ENCODE peak calls at places on chromosomes 2 and 18, in ten cellular contexts. A is substantia nigra, F is T-helper 2 cell, W is left lung, H is EL, B is H54, G is NCI-H524, E is A172, Z is M059J, X is T-helper 17 cell. M is an unnamed sample.

GRCh38 chr18:44895176-44895798 is 214.6 kb downstream of the SETBP1 start:
- DNase-seq in H (peak), A (no peak), X (no peak), Z (peak), B (no peak), G (peak), F (no peak), W (no peak), E (peak), M (peak)

GRCh38 chr2:105544591-105545377 is 145.9 kb upstream of the FHL2 start:
- DNase-seq in G (no peak), A (no peak), F (no peak), W (no peak), E (no peak), H (no peak), B (no peak), X (no peak), Z (no peak), M (no peak)

GRCh38 chr2:151085101-151085640 is 176.5 kb downstream of the RBM43 start:
- DNase-seq in W (no peak), B (no peak), E (no peak), F (no peak), H (no peak), X (no peak), G (no peak), Z (no peak), A (no peak), M (no peak)

GRCh38 chr18:60145776-60146175 is 226.8 kb downstream of the MC4R start:
- DNase-seq in X (no peak), W (no peak), B (no peak), F (no peak), E (no peak), A (no peak), H (no peak), G (no peak), Z (no peak), M (no peak)

GRCh38 chr2:156562136-156562535 is 126.0 kb downstream of the GPD2 start:
- DNase-seq in G (no peak), H (no peak), B (no peak), W (no peak), Z (no peak), E (no peak), X (no peak), A (no peak), F (no peak), M (no peak)

GRCh38 chr2:64838817-64839216 is 150.4 kb upstream of the SLC1A4 start:
- DNase-seq in X (no peak), A (no peak), H (peak), Z (peak), E (peak), W (peak), B (peak), G (no peak), F (no peak), M (peak)

GRCh38 chr2:27211943-27212625 is at the start of the genes ATRAID and SLC5A6:
- DNase-seq in X (peak), G (peak), A (peak), H (peak), B (peak), Z (peak), W (peak), F (peak), E (peak), M (peak)

GRCh38 chr2:200585730-200586643 is at the start of gene AOX1:
- DNase-seq in F (no peak), X (peak), E (no peak), G (no peak), W (peak), B (no peak), Z (peak), H (peak), A (no peak), M (no peak)

GRCh38 chr2:241636182-241636982 is 576 bp downstream of the THAP4 start:
- DNase-seq in W (peak), X (no peak), G (no peak), H (peak), F (peak), A (peak), Z (peak), E (no peak), B (peak), M (no peak)

GRCh38 chr18:35345460-35345921 is 1.3 kb upstream of the ZNF24 start:
- DNase-seq in W (no peak), F (no peak), E (no peak), X (no peak), A (peak), H (no peak), B (no peak), G (no peak), Z (no peak), M (no peak)

GRCh38 chr2:96260404-96261260 is 5.2 kb downstream of the TMEM127 start:
- DNase-seq in A (no peak), W (peak), H (peak), X (no peak), E (peak), G (peak), B (peak), Z (peak), F (no peak), M (peak)

GRCh38 chr2:74321737-74322136 is 21.5 kb downstream of the SLC4A5 start:
- DNase-seq in B (no peak), X (no peak), A (no peak), E (no peak), Z (no peak), W (no peak), F (no peak), H (no peak), G (no peak), M (no peak)

GRCh38 chr2:95023222-95023597 is 2.3 kb upstream of the MAL start:
- DNase-seq in F (peak), H (no peak), Z (peak), E (no peak), W (no peak), A (no peak), B (no peak), G (no peak), X (peak), M (no peak)

GRCh38 chr2:20522311-20522710 is 75.4 kb downstream of the RHOB start:
- DNase-seq in E (no peak), G (no peak), A (no peak), B (no peak), X (no peak), W (no peak), H (no peak), Z (no peak), F (no peak), M (no peak)

GRCh38 chr2:212908682-212909435 is 242.6 kb downstream of the IKZF2 start:
- DNase-seq in E (no peak), F (no peak), Z (peak), G (no peak), B (no peak), A (no peak), H (no peak), W (no peak), X (no peak), M (no peak)

GRCh38 chr2:85924522-85924921 is 35.7 kb upstream of the ST3GAL5 start:
- DNase-seq in W (no peak), B (no peak), F (no peak), X (no peak), Z (peak), G (no peak), A (peak), E (peak), H (peak), M (no peak)

GRCh38 chr2:166418853-166419615 is 43.3 kb upstream of the SCN9A start:
- DNase-seq in G (no peak), E (no peak), X (no peak), B (no peak), H (no peak), A (no peak), W (no peak), F (no peak), Z (no peak), M (no peak)

GRCh38 chr2:37585295-37585908 is 86.0 kb downstream of the CDC42EP3 start:
- DNase-seq in B (no peak), F (no peak), H (no peak), Z (no peak), W (no peak), A (no peak), G (no peak), X (no peak), E (no peak), M (no peak)

GRCh38 chr2:240613781-240614180 is 11.5 kb upstream of the GPR35 start:
- DNase-seq in E (no peak), B (no peak), X (no peak), W (no peak), Z (no peak), G (no peak), F (no peak), H (no peak), A (no peak), M (no peak)

GRCh38 chr2:113236367-113237159 is 42.2 kb downstream of the PAX8 start:
- DNase-seq in Z (no peak), H (no peak), A (no peak), W (no peak), G (no peak), F (no peak), B (no peak), E (no peak), X (no peak), M (no peak)

GRCh38 chr2:226772389-226773179 is 27.0 kb downstream of the IRS1 start:
- DNase-seq in A (no peak), H (no peak), Z (peak), W (no peak), F (no peak), B (no peak), X (no peak), E (peak), G (no peak), M (no peak)

GRCh38 chr2:164911832-164912231 is 43.5 kb downstream of the SLC38A11 start:
- DNase-seq in B (no peak), X (no peak), F (no peak), G (no peak), E (no peak), W (no peak), A (no peak), H (no peak), Z (no peak), M (no peak)

GRCh38 chr2:203646266-203646864 is 60.1 kb upstream of the CD28 start:
- DNase-seq in Z (no peak), G (no peak), A (no peak), B (no peak), W (no peak), X (no peak), H (no peak), F (no peak), E (no peak), M (no peak)

GRCh38 chr2:33617401-33617800 is 18.3 kb upstream of the FAM98A start:
- DNase-seq in G (no peak), W (no peak), B (no peak), Z (peak), H (no peak), F (no peak), A (no peak), X (no peak), E (no peak), M (no peak)

GRCh38 chr2:128413014-128413717 is 94.5 kb upstream of the HS6ST1 start:
- DNase-seq in F (no peak), G (no peak), W (no peak), A (no peak), X (no peak), Z (no peak), B (no peak), H (no peak), E (no peak), M (no peak)

GRCh38 chr2:68279691-68280090 is 27.4 kb upstream of the PPP3R1 start:
- DNase-seq in F (no peak), G (no peak), W (no peak), E (no peak), B (no peak), X (no peak), H (no peak), A (no peak), Z (no peak), M (no peak)

GRCh38 chr2:54558188-54558975 is 102.3 kb downstream of the SPTBN1 start:
- DNase-seq in B (no peak), E (no peak), G (peak), F (peak), H (peak), X (peak), W (peak), A (no peak), Z (no peak), M (peak)

GRCh38 chr2:54482725-54483124 is 26.6 kb downstream of the SPTBN1 start:
- DNase-seq in E (peak), H (peak), X (no peak), A (no peak), G (no peak), F (no peak), W (no peak), B (peak), Z (peak), M (peak)

GRCh38 chr2:218658671-218659257 is 659 bp downstream of the ZNF142 start:
- DNase-seq in B (no peak), E (peak), Z (peak), W (no peak), A (no peak), H (peak), X (no peak), G (peak), F (peak), M (peak)

GRCh38 chr2:16628316-16628715 is 37.3 kb downstream of the CYRIA start:
- DNase-seq in G (no peak), E (no peak), B (no peak), Z (no peak), W (no peak), H (no peak), F (no peak), X (no peak), A (no peak), M (no peak)

GRCh38 chr18:33716061-33716683 is 138.2 kb downstream of the ASXL3 start:
- DNase-seq in W (no peak), F (no peak), E (no peak), X (no peak), H (no peak), G (no peak), B (no peak), A (no peak), Z (no peak), M (no peak)

GRCh38 chr2:149143734-149144133 is 105.2 kb downstream of the LYPD6B start:
- DNase-seq in B (no peak), X (no peak), G (no peak), A (no peak), E (peak), W (no peak), F (no peak), H (no peak), Z (peak), M (no peak)

GRCh38 chr2:236642125-236642524 is 72.5 kb downstream of the ACKR3 start:
- DNase-seq in Z (no peak), E (no peak), W (no peak), H (no peak), F (no peak), X (no peak), A (no peak), G (no peak), B (no peak), M (no peak)

GRCh38 chr18:48683661-48684060 is 144.8 kb downstream of the CTIF start:
- DNase-seq in B (no peak), F (no peak), G (no peak), A (no peak), E (no peak), Z (no peak), X (no peak), H (no peak), W (no peak), M (no peak)

M was measured in NCI-H460.